ENCODE peak calls at places on chromosomes 12 and 14, in ten cellular contexts. One of them, this sample, is unnamed.

GRCh38 chr12:132724506-132725220 is 14.0 kb downstream of the PGAM5 start:
- DNase-seq in H7: peak
- DNase-seq in NCI-H1417: no peak
- DNase-seq in iris pigment epithelial cell: no peak
- DNase-seq in adipocyte: no peak
- DNase-seq in activated T-cell treated with anti-CD3 and anti-CD28 coated beads, Interleukin-2, amount 50 U/mL, for 4 hours: no peak
- DNase-seq in astrocyte of the hippocampus: no peak
- DNase-seq in pancreas: no peak
- DNase-seq in astrocyte of the spinal cord: no peak
- DNase-seq in hypothalamus: no peak
- DNase-seq in this sample: no peak

GRCh38 chr12:12586879-12587675 is 24.4 kb upstream of the DUSP16 start:
- DNase-seq in iris pigment epithelial cell: no peak
- DNase-seq in H7: no peak
- DNase-seq in astrocyte of the spinal cord: no peak
- DNase-seq in NCI-H1417: no peak
- DNase-seq in astrocyte of the hippocampus: no peak
- DNase-seq in activated T-cell treated with anti-CD3 and anti-CD28 coated beads, Interleukin-2, amount 50 U/mL, for 4 hours: no peak
- DNase-seq in pancreas: no peak
- DNase-seq in hypothalamus: no peak
- DNase-seq in adipocyte: peak
- DNase-seq in this sample: no peak

GRCh38 chr12:46371718-46372130 is 849 bp downstream of the SLC38A2 start:
- DNase-seq in pancreas: peak
- DNase-seq in iris pigment epithelial cell: peak
- DNase-seq in astrocyte of the hippocampus: peak
- DNase-seq in astrocyte of the spinal cord: peak
- DNase-seq in adipocyte: peak
- DNase-seq in activated T-cell treated with anti-CD3 and anti-CD28 coated beads, Interleukin-2, amount 50 U/mL, for 4 hours: peak
- DNase-seq in hypothalamus: no peak
- DNase-seq in H7: peak
- DNase-seq in NCI-H1417: peak
- DNase-seq in this sample: peak

GRCh38 chr14:50862171-50862570 is 9.7 kb upstream of the ABHD12B start:
- DNase-seq in H7: no peak
- DNase-seq in activated T-cell treated with anti-CD3 and anti-CD28 coated beads, Interleukin-2, amount 50 U/mL, for 4 hours: no peak
- DNase-seq in NCI-H1417: no peak
- DNase-seq in astrocyte of the hippocampus: no peak
- DNase-seq in iris pigment epithelial cell: peak
- DNase-seq in adipocyte: peak
- DNase-seq in astrocyte of the spinal cord: no peak
- DNase-seq in pancreas: no peak
- DNase-seq in hypothalamus: no peak
- DNase-seq in this sample: no peak

GRCh38 chr14:58299665-58300202 is 1.4 kb downstream of the ARID4A start:
- DNase-seq in activated T-cell treated with anti-CD3 and anti-CD28 coated beads, Interleukin-2, amount 50 U/mL, for 4 hours: no peak
- DNase-seq in iris pigment epithelial cell: no peak
- DNase-seq in adipocyte: peak
- DNase-seq in NCI-H1417: no peak
- DNase-seq in H7: peak
- DNase-seq in astrocyte of the hippocampus: peak
- DNase-seq in pancreas: peak
- DNase-seq in astrocyte of the spinal cord: peak
- DNase-seq in hypothalamus: peak
- DNase-seq in this sample: no peak

GRCh38 chr12:75443709-75444108 is 36.8 kb upstream of the GLIPR1 start:
- DNase-seq in astrocyte of the spinal cord: no peak
- DNase-seq in astrocyte of the hippocampus: no peak
- DNase-seq in adipocyte: no peak
- DNase-seq in hypothalamus: no peak
- DNase-seq in H7: no peak
- DNase-seq in activated T-cell treated with anti-CD3 and anti-CD28 coated beads, Interleukin-2, amount 50 U/mL, for 4 hours: no peak
- DNase-seq in pancreas: no peak
- DNase-seq in iris pigment epithelial cell: peak
- DNase-seq in NCI-H1417: no peak
- DNase-seq in this sample: no peak

GRCh38 chr12:27333311-27334009 is 824 bp downstream of the BMAL2 start:
- DNase-seq in NCI-H1417: peak
- DNase-seq in iris pigment epithelial cell: no peak
- DNase-seq in H7: peak
- DNase-seq in astrocyte of the hippocampus: peak
- DNase-seq in activated T-cell treated with anti-CD3 and anti-CD28 coated beads, Interleukin-2, amount 50 U/mL, for 4 hours: peak
- DNase-seq in adipocyte: peak
- DNase-seq in astrocyte of the spinal cord: no peak
- DNase-seq in pancreas: peak
- DNase-seq in hypothalamus: peak
- DNase-seq in this sample: peak

GRCh38 chr12:123546281-123546680 is 12.8 kb upstream of the RILPL1 start:
- DNase-seq in H7: no peak
- DNase-seq in pancreas: no peak
- DNase-seq in activated T-cell treated with anti-CD3 and anti-CD28 coated beads, Interleukin-2, amount 50 U/mL, for 4 hours: no peak
- DNase-seq in astrocyte of the hippocampus: peak
- DNase-seq in astrocyte of the spinal cord: no peak
- DNase-seq in adipocyte: peak
- DNase-seq in NCI-H1417: no peak
- DNase-seq in hypothalamus: no peak
- DNase-seq in iris pigment epithelial cell: peak
- DNase-seq in this sample: no peak

GRCh38 chr12:120117961-120118709 is 1.6 kb upstream of the RAB35 start:
- DNase-seq in pancreas: no peak
- DNase-seq in astrocyte of the hippocampus: peak
- DNase-seq in astrocyte of the spinal cord: peak
- DNase-seq in iris pigment epithelial cell: peak
- DNase-seq in NCI-H1417: no peak
- DNase-seq in H7: peak
- DNase-seq in activated T-cell treated with anti-CD3 and anti-CD28 coated beads, Interleukin-2, amount 50 U/mL, for 4 hours: no peak
- DNase-seq in hypothalamus: no peak
- DNase-seq in adipocyte: peak
- DNase-seq in this sample: no peak

GRCh38 chr12:115257791-115258190 is 573.8 kb upstream of the TBX3 start:
- DNase-seq in adipocyte: peak
- DNase-seq in hypothalamus: no peak
- DNase-seq in pancreas: no peak
- DNase-seq in activated T-cell treated with anti-CD3 and anti-CD28 coated beads, Interleukin-2, amount 50 U/mL, for 4 hours: no peak
- DNase-seq in astrocyte of the hippocampus: no peak
- DNase-seq in iris pigment epithelial cell: peak
- DNase-seq in astrocyte of the spinal cord: no peak
- DNase-seq in NCI-H1417: no peak
- DNase-seq in H7: no peak
- DNase-seq in this sample: no peak

GRCh38 chr14:69321601-69322330 is 61.8 kb downstream of the GALNT16 start:
- DNase-seq in iris pigment epithelial cell: no peak
- DNase-seq in hypothalamus: no peak
- DNase-seq in astrocyte of the spinal cord: no peak
- DNase-seq in NCI-H1417: no peak
- DNase-seq in H7: no peak
- DNase-seq in astrocyte of the hippocampus: no peak
- DNase-seq in adipocyte: no peak
- DNase-seq in pancreas: peak
- DNase-seq in activated T-cell treated with anti-CD3 and anti-CD28 coated beads, Interleukin-2, amount 50 U/mL, for 4 hours: no peak
- DNase-seq in this sample: peak

GRCh38 chr12:28340261-28340660 is 150.0 kb downstream of the CCDC91 start:
- DNase-seq in NCI-H1417: no peak
- DNase-seq in adipocyte: peak
- DNase-seq in astrocyte of the hippocampus: no peak
- DNase-seq in hypothalamus: no peak
- DNase-seq in H7: no peak
- DNase-seq in iris pigment epithelial cell: peak
- DNase-seq in astrocyte of the spinal cord: peak
- DNase-seq in activated T-cell treated with anti-CD3 and anti-CD28 coated beads, Interleukin-2, amount 50 U/mL, for 4 hours: no peak
- DNase-seq in pancreas: no peak
- DNase-seq in this sample: no peak

GRCh38 chr12:58640314-58640713 is 280.0 kb downstream of the LRIG3 start:
- DNase-seq in adipocyte: no peak
- DNase-seq in pancreas: no peak
- DNase-seq in iris pigment epithelial cell: peak
- DNase-seq in activated T-cell treated with anti-CD3 and anti-CD28 coated beads, Interleukin-2, amount 50 U/mL, for 4 hours: no peak
- DNase-seq in hypothalamus: no peak
- DNase-seq in NCI-H1417: no peak
- DNase-seq in H7: no peak
- DNase-seq in astrocyte of the hippocampus: peak
- DNase-seq in astrocyte of the spinal cord: no peak
- DNase-seq in this sample: no peak

GRCh38 chr12:50574621-50575348 is 70.0 kb downstream of the DIP2B start:
- DNase-seq in pancreas: no peak
- DNase-seq in iris pigment epithelial cell: no peak
- DNase-seq in activated T-cell treated with anti-CD3 and anti-CD28 coated beads, Interleukin-2, amount 50 U/mL, for 4 hours: no peak
- DNase-seq in H7: no peak
- DNase-seq in hypothalamus: no peak
- DNase-seq in NCI-H1417: no peak
- DNase-seq in adipocyte: peak
- DNase-seq in astrocyte of the hippocampus: peak
- DNase-seq in astrocyte of the spinal cord: no peak
- DNase-seq in this sample: no peak

GRCh38 chr14:99029916-99030305 is 242.1 kb downstream of the BCL11B start:
- DNase-seq in activated T-cell treated with anti-CD3 and anti-CD28 coated beads, Interleukin-2, amount 50 U/mL, for 4 hours: no peak
- DNase-seq in H7: peak
- DNase-seq in astrocyte of the hippocampus: no peak
- DNase-seq in adipocyte: no peak
- DNase-seq in pancreas: no peak
- DNase-seq in iris pigment epithelial cell: no peak
- DNase-seq in astrocyte of the spinal cord: no peak
- DNase-seq in hypothalamus: no peak
- DNase-seq in NCI-H1417: no peak
- DNase-seq in this sample: peak

GRCh38 chr12:6336859-6337744 is 4.8 kb downstream of the TNFRSF1A start:
- DNase-seq in astrocyte of the spinal cord: no peak
- DNase-seq in NCI-H1417: no peak
- DNase-seq in activated T-cell treated with anti-CD3 and anti-CD28 coated beads, Interleukin-2, amount 50 U/mL, for 4 hours: peak
- DNase-seq in adipocyte: no peak
- DNase-seq in hypothalamus: no peak
- DNase-seq in astrocyte of the hippocampus: no peak
- DNase-seq in pancreas: no peak
- DNase-seq in H7: no peak
- DNase-seq in iris pigment epithelial cell: peak
- DNase-seq in this sample: no peak

GRCh38 chr12:121400332-121401139 is 618 bp downstream of the RNF34 start:
- DNase-seq in adipocyte: peak
- DNase-seq in hypothalamus: no peak
- DNase-seq in H7: peak
- DNase-seq in astrocyte of the spinal cord: peak
- DNase-seq in pancreas: peak
- DNase-seq in iris pigment epithelial cell: peak
- DNase-seq in NCI-H1417: peak
- DNase-seq in activated T-cell treated with anti-CD3 and anti-CD28 coated beads, Interleukin-2, amount 50 U/mL, for 4 hours: peak
- DNase-seq in astrocyte of the hippocampus: peak
- DNase-seq in this sample: peak

GRCh38 chr14:69845050-69845581 is 34.1 kb upstream of the SMOC1 start:
- DNase-seq in iris pigment epithelial cell: no peak
- DNase-seq in pancreas: no peak
- DNase-seq in H7: no peak
- DNase-seq in astrocyte of the spinal cord: no peak
- DNase-seq in activated T-cell treated with anti-CD3 and anti-CD28 coated beads, Interleukin-2, amount 50 U/mL, for 4 hours: no peak
- DNase-seq in NCI-H1417: no peak
- DNase-seq in adipocyte: no peak
- DNase-seq in astrocyte of the hippocampus: no peak
- DNase-seq in hypothalamus: no peak
- DNase-seq in this sample: no peak

GRCh38 chr14:68040633-68041369 is 221.2 kb downstream of the RAD51B start:
- DNase-seq in astrocyte of the hippocampus: no peak
- DNase-seq in NCI-H1417: no peak
- DNase-seq in adipocyte: no peak
- DNase-seq in pancreas: no peak
- DNase-seq in astrocyte of the spinal cord: no peak
- DNase-seq in iris pigment epithelial cell: no peak
- DNase-seq in hypothalamus: no peak
- DNase-seq in H7: peak
- DNase-seq in activated T-cell treated with anti-CD3 and anti-CD28 coated beads, Interleukin-2, amount 50 U/mL, for 4 hours: no peak
- DNase-seq in this sample: no peak

GRCh38 chr14:94501588-94502516 is 7.4 kb downstream of the SERPINA12 start:
- DNase-seq in adipocyte: no peak
- DNase-seq in iris pigment epithelial cell: no peak
- DNase-seq in astrocyte of the hippocampus: no peak
- DNase-seq in NCI-H1417: no peak
- DNase-seq in hypothalamus: no peak
- DNase-seq in H7: no peak
- DNase-seq in astrocyte of the spinal cord: no peak
- DNase-seq in pancreas: no peak
- DNase-seq in activated T-cell treated with anti-CD3 and anti-CD28 coated beads, Interleukin-2, amount 50 U/mL, for 4 hours: no peak
- DNase-seq in this sample: no peak

GRCh38 chr14:58100735-58101368 is 51.2 kb downstream of the ARMH4 start:
- DNase-seq in hypothalamus: no peak
- DNase-seq in iris pigment epithelial cell: peak
- DNase-seq in activated T-cell treated with anti-CD3 and anti-CD28 coated beads, Interleukin-2, amount 50 U/mL, for 4 hours: no peak
- DNase-seq in H7: no peak
- DNase-seq in astrocyte of the spinal cord: peak
- DNase-seq in astrocyte of the hippocampus: peak
- DNase-seq in adipocyte: peak
- DNase-seq in NCI-H1417: no peak
- DNase-seq in pancreas: no peak
- DNase-seq in this sample: no peak

GRCh38 chr14:99757331-99758070 is 35.7 kb upstream of the EML1 start:
- DNase-seq in iris pigment epithelial cell: peak
- DNase-seq in H7: no peak
- DNase-seq in adipocyte: peak
- DNase-seq in astrocyte of the hippocampus: peak
- DNase-seq in pancreas: no peak
- DNase-seq in hypothalamus: no peak
- DNase-seq in activated T-cell treated with anti-CD3 and anti-CD28 coated beads, Interleukin-2, amount 50 U/mL, for 4 hours: no peak
- DNase-seq in astrocyte of the spinal cord: peak
- DNase-seq in NCI-H1417: no peak
- DNase-seq in this sample: peak

GRCh38 chr12:21169878-21170472 is 39.0 kb downstream of the SLCO1B1 start:
- DNase-seq in NCI-H1417: peak
- DNase-seq in H7: peak
- DNase-seq in adipocyte: peak
- DNase-seq in activated T-cell treated with anti-CD3 and anti-CD28 coated beads, Interleukin-2, amount 50 U/mL, for 4 hours: no peak
- DNase-seq in astrocyte of the hippocampus: peak
- DNase-seq in pancreas: peak
- DNase-seq in iris pigment epithelial cell: peak
- DNase-seq in hypothalamus: no peak
- DNase-seq in astrocyte of the spinal cord: peak
- DNase-seq in this sample: no peak

GRCh38 chr12:51889216-51890134 is 1.6 kb downstream of the ANKRD33 start:
- DNase-seq in NCI-H1417: no peak
- DNase-seq in iris pigment epithelial cell: no peak
- DNase-seq in activated T-cell treated with anti-CD3 and anti-CD28 coated beads, Interleukin-2, amount 50 U/mL, for 4 hours: no peak
- DNase-seq in pancreas: no peak
- DNase-seq in H7: peak
- DNase-seq in astrocyte of the hippocampus: no peak
- DNase-seq in adipocyte: peak
- DNase-seq in hypothalamus: no peak
- DNase-seq in astrocyte of the spinal cord: no peak
- DNase-seq in this sample: peak

GRCh38 chr12:20463920-20464524 is 95.7 kb downstream of the PDE3A start:
- DNase-seq in activated T-cell treated with anti-CD3 and anti-CD28 coated beads, Interleukin-2, amount 50 U/mL, for 4 hours: no peak
- DNase-seq in NCI-H1417: no peak
- DNase-seq in adipocyte: peak
- DNase-seq in astrocyte of the hippocampus: no peak
- DNase-seq in astrocyte of the spinal cord: peak
- DNase-seq in hypothalamus: no peak
- DNase-seq in H7: no peak
- DNase-seq in pancreas: no peak
- DNase-seq in iris pigment epithelial cell: no peak
- DNase-seq in this sample: no peak

GRCh38 chr12:71194657-71195056 is 36.9 kb upstream of the TSPAN8 start:
- DNase-seq in iris pigment epithelial cell: no peak
- DNase-seq in adipocyte: no peak
- DNase-seq in NCI-H1417: peak
- DNase-seq in astrocyte of the hippocampus: no peak
- DNase-seq in hypothalamus: no peak
- DNase-seq in activated T-cell treated with anti-CD3 and anti-CD28 coated beads, Interleukin-2, amount 50 U/mL, for 4 hours: no peak
- DNase-seq in astrocyte of the spinal cord: no peak
- DNase-seq in H7: no peak
- DNase-seq in pancreas: no peak
- DNase-seq in this sample: no peak

This sample was measured in tibial artery.